ENCODE peak calls at places on chromosome 18, in four cellular contexts. Q is GM10248, A is MCF 10A, E is cardiac fibroblast. S is an unnamed sample.

GRCh38 chr18:56036673-56037072 is 448.7 kb upstream of the TCF4 start:
- DNase-seq in Q (no peak), A (peak; percentile 1), E (peak; percentile 8), S (no peak)

GRCh38 chr18:8478166-8478967 is 130.9 kb upstream of the RAB12 start:
- DNase-seq in Q (peak; percentile 86), A (peak; percentile 64), E (peak; percentile 62), S (peak; percentile 86)

GRCh38 chr18:63238711-63239110 is 80.9 kb downstream of the BCL2 start:
- DNase-seq in Q (no peak), A (no peak), E (no peak), S (no peak)

GRCh38 chr18:55318864-55319516 is 269.0 kb downstream of the TCF4 start:
- DNase-seq in Q (no peak), A (no peak), E (peak; percentile 65), S (no peak)

GRCh38 chr18:1503847-1504246 is 599.2 kb downstream of the ADCYAP1 start:
- DNase-seq in Q (no peak), A (no peak), E (no peak), S (no peak)

GRCh38 chr18:68627812-68628211 is 87.1 kb downstream of the TMX3 start:
- DNase-seq in Q (no peak), A (no peak), E (no peak), S (no peak)

GRCh38 chr18:32366586-32367538 is 103.8 kb downstream of the GAREM1 start:
- DNase-seq in Q (no peak), A (peak; percentile 61), E (peak; percentile 71), S (no peak)

GRCh38 chr18:69787825-69788547 is 159.7 kb downstream of the CD226 start:
- DNase-seq in Q (no peak), A (peak; percentile 43), E (peak; percentile 55), S (no peak)

GRCh38 chr18:24913507-24914147 is 438.3 kb downstream of the ZNF521 start:
- DNase-seq in Q (no peak), A (no peak), E (no peak), S (no peak)

GRCh38 chr18:45139478-45139877 is 458.8 kb downstream of the SETBP1 start:
- DNase-seq in Q (no peak), A (no peak), E (no peak), S (no peak)

GRCh38 chr18:39732918-39733317 is 2167.3 kb upstream of the CELF4 start:
- DNase-seq in Q (no peak), A (peak; percentile 9), E (no peak), S (no peak)

GRCh38 chr18:63317982-63318881 is 1.3 kb downstream of the BCL2 start:
- DNase-seq in Q (peak; percentile 80), A (no peak), E (no peak), S (peak; percentile 81)

GRCh38 chr18:54873884-54874255 is 45.6 kb downstream of the RAB27B start:
- DNase-seq in Q (no peak), A (peak; percentile 22), E (no peak), S (no peak)

GRCh38 chr18:8450013-8450412 is 159.2 kb upstream of the RAB12 start:
- DNase-seq in Q (no peak), A (peak; percentile 47), E (peak; percentile 5), S (no peak)

GRCh38 chr18:28161608-28162599 is 15.0 kb downstream of the CDH2 start:
- DNase-seq in Q (no peak), A (peak; percentile 24), E (no peak), S (no peak)

GRCh38 chr18:59219672-59220163 is at the start of gene GRP:
- DNase-seq in Q (no peak), A (no peak), E (no peak), S (no peak)

GRCh38 chr18:50011813-50012445 is 183.0 kb downstream of the MYO5B start:
- DNase-seq in Q (no peak), A (peak; percentile 43), E (peak; percentile 29), S (no peak)

GRCh38 chr18:3611313-3612038 is 161.5 kb downstream of the TGIF1 start:
- DNase-seq in Q (no peak), A (no peak), E (peak; percentile 41), S (no peak)

GRCh38 chr18:4251873-4252272 is 203.2 kb downstream of the DLGAP1 start:
- DNase-seq in Q (no peak), A (no peak), E (no peak), S (no peak)

GRCh38 chr18:59469463-59470180 is 110.6 kb upstream of the LMAN1 start:
- DNase-seq in Q (no peak), A (no peak), E (no peak), S (no peak)

GRCh38 chr18:73099759-73100158 is 232.0 kb upstream of the NETO1 start:
- DNase-seq in Q (no peak), A (no peak), E (no peak), S (no peak)

GRCh38 chr18:22088976-22089375 is 80.4 kb upstream of the GATA6 start:
- DNase-seq in Q (no peak), A (no peak), E (no peak), S (no peak)

GRCh38 chr18:44802508-44802907 is 121.8 kb downstream of the SETBP1 start:
- DNase-seq in Q (no peak), A (no peak), E (no peak), S (no peak)

GRCh38 chr18:48004577-48004976 is 74.1 kb upstream of the SMAD2 start:
- DNase-seq in Q (no peak), A (peak; percentile 35), E (no peak), S (no peak)

GRCh38 chr18:3710712-3711269 is 260.8 kb downstream of the TGIF1 start:
- DNase-seq in Q (no peak), A (peak; percentile 17), E (peak; percentile 25), S (no peak)

GRCh38 chr18:13915973-13916372 is 637 bp upstream of the MC2R start:
- DNase-seq in Q (no peak), A (peak; percentile 40), E (no peak), S (no peak)

GRCh38 chr18:68104036-68104435 is 587.5 kb upstream of the DSEL start:
- DNase-seq in Q (no peak), A (no peak), E (no peak), S (no peak)

GRCh38 chr18:487371-487770 is 13.1 kb downstream of the COLEC12 start:
- DNase-seq in Q (no peak), A (no peak), E (peak; percentile 36), S (no peak)

GRCh38 chr18:36769611-36770314 is 59.0 kb downstream of the TPGS2 start:
- DNase-seq in Q (peak; percentile 36), A (peak; percentile 38), E (peak; percentile 12), S (peak; percentile 47)
- TF ChIP-seq CTCF in Q (peak; percentile 46), A (no peak), E (peak; percentile 22), S (peak; percentile 28)

DNA sequence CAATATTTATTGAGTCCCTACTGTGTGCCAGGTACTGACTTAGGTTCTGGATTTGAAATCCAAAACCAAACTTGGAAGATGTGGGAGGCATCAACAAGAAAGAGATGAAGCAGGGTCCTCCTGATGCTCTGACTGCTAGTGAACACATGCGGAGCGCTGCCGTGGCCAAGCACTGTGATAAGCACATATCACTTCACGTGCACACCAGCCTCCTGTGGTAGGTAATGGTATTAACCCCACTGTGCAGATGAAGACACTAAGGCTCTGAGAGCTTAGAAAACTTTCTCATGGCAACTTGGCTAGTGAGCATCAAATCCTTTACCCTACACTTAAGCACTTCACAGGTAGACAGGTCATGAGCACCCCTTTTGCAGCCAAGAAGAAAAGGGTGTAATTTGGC is 216.1 kb downstream of the HAUS1 start:
- DNase-seq in Q (no peak), A (no peak), E (no peak), S (no peak)
- TF ChIP-seq CTCF in Q (no peak), A (no peak), E (peak; percentile 5), S (no peak)

GRCh38 chr18:23177433-23178072 is 42.3 kb downstream of the CABLES1 start:
- DNase-seq in Q (no peak), A (no peak), E (no peak), S (no peak)

GRCh38 chr18:23179416-23179815 is 44.1 kb downstream of the CABLES1 start:
- DNase-seq in Q (no peak), A (no peak), E (no peak), S (no peak)

GRCh38 chr18:23178661-23179081 is 43.4 kb downstream of the CABLES1 start:
- DNase-seq in Q (no peak), A (no peak), E (no peak), S (no peak)

GRCh38 chr18:23176701-23177432 is 41.6 kb downstream of the CABLES1 start:
- DNase-seq in Q (no peak), A (no peak), E (no peak), S (no peak)

GRCh38 chr18:23178201-23178600 is 42.9 kb downstream of the CABLES1 start:
- DNase-seq in Q (no peak), A (no peak), E (no peak), S (no peak)
- TF ChIP-seq CTCF in Q (no peak), A (no peak), E (no peak), S (no peak)

DNA sequence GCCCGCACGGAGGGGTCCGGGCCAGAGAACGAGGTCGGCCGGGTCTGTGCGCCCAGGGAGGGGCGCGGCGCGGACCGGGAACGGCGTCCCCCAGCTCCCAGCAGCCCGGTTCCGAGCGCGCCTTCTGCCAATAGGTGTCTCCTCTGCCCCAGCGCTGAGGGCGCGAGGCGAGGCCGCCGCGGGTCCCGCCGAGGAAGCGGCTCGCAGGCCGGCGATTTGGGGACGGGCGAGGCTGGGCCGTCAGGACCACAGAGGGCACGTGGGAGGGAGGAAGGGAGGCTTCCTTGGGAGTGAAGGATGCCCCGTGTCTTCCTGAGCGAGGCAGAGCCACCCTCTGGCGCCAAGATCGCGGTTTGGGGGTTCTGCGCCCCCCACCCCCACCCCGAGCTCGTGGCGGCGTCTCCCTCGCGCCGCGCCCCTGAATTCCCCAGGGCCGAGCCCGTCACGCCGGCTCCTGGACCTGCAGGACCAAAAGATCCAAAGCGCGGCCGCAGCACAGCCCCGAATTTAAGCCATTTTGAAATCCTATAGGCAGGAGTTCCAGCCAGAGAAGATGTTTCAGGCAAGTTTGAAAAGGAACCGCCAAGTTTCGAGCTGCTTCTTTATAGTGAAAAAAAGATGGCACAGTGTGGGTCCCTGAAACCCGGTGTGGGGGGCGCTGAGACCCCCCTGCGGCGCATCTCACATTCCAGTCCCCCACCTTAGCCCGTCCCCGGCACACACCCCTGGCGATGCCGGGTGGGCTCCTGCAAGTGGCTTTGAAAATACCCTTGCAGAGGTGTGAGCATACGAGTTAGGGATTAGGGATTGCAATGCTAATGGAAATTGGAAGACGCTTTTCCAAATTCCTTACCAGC is 929 bp downstream of the NFATC1 start:
- DNase-seq in Q (peak; percentile 64), A (peak; percentile 45), E (peak; percentile 62), S (peak; percentile 75)
- TF ChIP-seq CTCF in Q (peak; percentile 75), A (no peak), E (no peak), S (peak; percentile 65)

GRCh38 chr18:65227970-65228369 is 522.8 kb upstream of the CDH7 start:
- DNase-seq in Q (no peak), A (peak; percentile 8), E (no peak), S (no peak)
- TF ChIP-seq CTCF in Q (no peak), A (no peak), E (no peak), S (no peak)

GRCh38 chr18:74290831-74291770 is 662 bp downstream of the CYB5A start:
- DNase-seq in Q (peak; percentile 21), A (peak; percentile 64), E (peak; percentile 37), S (peak; percentile 34)
- TF ChIP-seq CTCF in Q (no peak), A (no peak), E (no peak), S (no peak)

GRCh38 chr18:36181386-36181785 is 5.9 kb upstream of the MOCOS start:
- DNase-seq in Q (no peak), A (no peak), E (no peak), S (no peak)
- TF ChIP-seq CTCF in Q (no peak), A (no peak), E (no peak), S (no peak)

GRCh38 chr18:62187543-62188378 is 706 bp downstream of the RELCH start:
- DNase-seq in Q (peak; percentile 19), A (peak; percentile 33), E (peak; percentile 32), S (peak; percentile 25)
- TF ChIP-seq CTCF in Q (peak; percentile 4), A (no peak), E (no peak), S (no peak)

S was measured in GM13976.